ENCODE peak calls at places on chromosomes 12 and 14, in five cellular contexts. Q, J, D, X and L are unnamed samples.

GRCh38 chr12:76611533-76611932 is 52.0 kb upstream of the OSBPL8 start:
- DNase-seq in Q (peak), J (no peak), D (no peak), X (no peak), L (no peak)

GRCh38 chr14:25887251-25887908 is 710.5 kb downstream of the NOVA1 start:
- DNase-seq in Q (no peak), J (no peak), D (no peak), X (no peak), L (no peak)

GRCh38 chr12:101671157-101671791 is 26.2 kb upstream of the CHPT1 start:
- DNase-seq in Q (no peak), J (no peak), D (no peak), X (no peak), L (peak)

GRCh38 chr14:102046337-102047278 is 40.2 kb downstream of the HSP90AA1 start:
- DNase-seq in Q (peak), J (peak), D (peak), X (peak), L (no peak)

GRCh38 chr14:104424406-104425072 is 155.0 kb upstream of the C14orf180 start:
- DNase-seq in Q (no peak), J (no peak), D (no peak), X (no peak), L (no peak)

GRCh38 chr12:109679716-109680520 is 33.7 kb upstream of the FAM222A start:
- DNase-seq in Q (no peak), J (no peak), D (no peak), X (no peak), L (no peak)

GRCh38 chr14:69693145-69693544 is 73.8 kb upstream of the SRSF5 start:
- DNase-seq in Q (no peak), J (no peak), D (no peak), X (no peak), L (no peak)

GRCh38 chr12:96478011-96478410 is 11.4 kb upstream of the CFAP54 start:
- DNase-seq in Q (no peak), J (no peak), D (no peak), X (no peak), L (no peak)

GRCh38 chr14:57293851-57294837 is 25.4 kb downstream of the AP5M1 start:
- DNase-seq in Q (no peak), J (no peak), D (no peak), X (no peak), L (no peak)

GRCh38 chr12:111998015-111998414 is 14.9 kb downstream of the TMEM116 start:
- DNase-seq in Q (no peak), J (no peak), D (no peak), X (no peak), L (no peak)

GRCh38 chr14:52082903-52083302 is 14.0 kb upstream of the NID2 start:
- DNase-seq in Q (no peak), J (no peak), D (no peak), X (no peak), L (no peak)

DNA sequence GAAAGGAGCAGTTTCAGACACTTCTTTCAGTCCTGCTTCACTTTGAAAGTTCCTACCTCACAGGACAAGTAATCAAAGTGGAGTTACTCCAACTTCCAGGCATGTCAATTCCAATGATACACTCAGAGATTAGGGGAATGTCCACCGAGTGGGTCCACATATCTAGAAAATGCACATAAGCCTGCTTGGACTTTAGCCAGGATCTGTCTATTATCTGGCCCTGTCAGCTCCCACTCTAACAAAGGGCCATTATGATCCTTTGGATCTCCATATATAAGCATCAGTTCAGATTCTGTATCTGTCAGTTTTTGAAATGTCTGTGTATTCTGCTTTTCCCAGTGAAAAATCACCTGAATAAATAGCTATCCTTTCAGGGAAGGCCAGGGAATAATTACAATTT is 112.9 kb upstream of the ATXN7L3B start:
- DNase-seq in Q (no peak), J (no peak), D (peak), X (no peak), L (no peak)
- TF ChIP-seq HDAC2 in Q (no peak), J (no peak), D (no peak), X (no peak), L (no peak)

GRCh38 chr12:122072031-122072970 is 6.3 kb upstream of the MLXIP start:
- DNase-seq in Q (peak), J (no peak), D (no peak), X (no peak), L (no peak)
- TF ChIP-seq MAX in Q (peak), J (no peak), D (no peak), X (no peak), L (no peak)

DNA sequence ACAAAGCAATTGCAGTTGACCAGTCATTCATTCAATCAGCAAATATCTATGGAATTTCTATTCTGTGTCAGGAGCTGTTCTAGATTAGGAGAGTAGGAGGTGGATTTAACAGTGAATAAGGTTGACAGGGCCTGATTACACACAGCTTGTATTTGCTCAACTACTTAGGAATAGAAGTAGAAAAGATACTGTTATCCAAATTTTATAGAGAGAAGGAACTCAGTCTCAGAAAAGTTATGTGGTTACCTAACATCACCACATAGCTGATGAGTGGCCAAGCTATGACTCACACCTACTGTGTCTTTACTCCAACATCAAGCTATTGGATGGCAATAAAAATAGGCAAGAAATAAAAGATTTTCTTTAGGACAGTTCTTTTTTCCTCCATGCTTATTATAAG is 374.8 kb downstream of the RMST start:
- DNase-seq in Q (no peak), J (no peak), D (no peak), X (no peak), L (no peak)
- TF ChIP-seq HDAC2 in Q (no peak), J (no peak), D (no peak), X (no peak), L (no peak)

GRCh38 chr12:48883305-48884171 is 17.9 kb upstream of the RND1 start:
- DNase-seq in Q (peak), J (no peak), D (peak), X (no peak), L (no peak)
- TF ChIP-seq MAX in Q (peak), J (peak), D (peak), X (no peak), L (no peak)